ENCODE peak calls at places on chromosomes 6 and 20, in six cellular contexts. L is NB4, I is K562, C is GM12878, X is A549, V is HepG2. D is an unnamed sample.

GRCh38 chr6:16544006-16544405 is 217.3 kb downstream of the ATXN1 start:
- DNase-seq in V (no peak), X (no peak), C (no peak), I (no peak), L (no peak), D (peak; percentile 37)

GRCh38 chr6:156765117-156765516 is 12.1 kb upstream of the ARID1B start:
- DNase-seq in X (no peak), C (no peak), L (no peak), I (no peak), V (no peak), D (no peak)

GRCh38 chr6:167502471-167502870 is 177.6 kb downstream of the TTLL2 start:
- DNase-seq in C (no peak), V (no peak), X (no peak), I (no peak), L (no peak), D (no peak)

GRCh38 chr6:103002282-103002681 is 1608.8 kb downstream of the GRIK2 start:
- DNase-seq in I (no peak), X (no peak), L (no peak), C (no peak), V (no peak), D (no peak)

GRCh38 chr20:54323227-54323734 is 115.4 kb downstream of the PFDN4 start:
- DNase-seq in I (no peak), C (no peak), L (no peak), V (no peak), X (no peak), D (no peak)

GRCh38 chr6:159043236-159043635 is 1.6 kb downstream of the TAGAP start:
- DNase-seq in X (no peak), C (no peak), I (no peak), V (no peak), L (peak; percentile 56), D (no peak)

GRCh38 chr6:90088009-90088408 is 193.7 kb downstream of the GJA10 start:
- DNase-seq in V (no peak), X (no peak), L (peak; percentile 54), I (no peak), C (no peak), D (peak; percentile 62)

GRCh38 chr20:46800405-46800804 is 91.0 kb downstream of the SLC2A10 start:
- DNase-seq in X (no peak), L (no peak), V (no peak), C (no peak), I (no peak), D (no peak)

GRCh38 chr6:35486005-35486925 is 10.6 kb downstream of the TEAD3 start:
- DNase-seq in C (no peak), X (no peak), L (peak; percentile 80), I (no peak), V (no peak), D (no peak)

GRCh38 chr6:11207199-11207968 is 25.1 kb downstream of the NEDD9 start:
- DNase-seq in L (peak; percentile 83), C (no peak), I (no peak), X (peak; percentile 98), V (peak; percentile 98), D (peak; percentile 96)

GRCh38 chr6:15491255-15491985 is 171.4 kb downstream of the DTNBP1 start:
- DNase-seq in C (peak; percentile 17), V (peak; percentile 94), I (peak; percentile 69), L (peak; percentile 69), X (peak; percentile 51), D (peak; percentile 54)

GRCh38 chr6:141326426-141326825 is 806.3 kb upstream of the GJE1 start:
- DNase-seq in X (peak; percentile 94), V (peak; percentile 62), L (peak; percentile 44), I (no peak), C (no peak), D (peak; percentile 94)

GRCh38 chr6:157285422-157285779 is 37.9 kb downstream of the TMEM242 start:
- DNase-seq in L (no peak), C (no peak), V (no peak), X (no peak), I (no peak), D (no peak)

GRCh38 chr20:31497838-31498540 is 16.3 kb upstream of the HM13 start:
- DNase-seq in V (no peak), L (no peak), X (no peak), I (peak; percentile 58), C (no peak), D (no peak)

GRCh38 chr6:155487362-155488130 is 31.9 kb upstream of the NOX3 start:
- DNase-seq in L (no peak), V (peak; percentile 52), C (no peak), X (no peak), I (no peak), D (peak; percentile 71)

GRCh38 chr6:117449549-117450439 is 24.1 kb upstream of the ROS1 start:
- DNase-seq in X (peak; percentile 77), L (peak; percentile 79), C (peak; percentile 12), I (peak; percentile 15), V (peak; percentile 66), D (peak; percentile 84)

GRCh38 chr20:51022803-51023616 is at the start of gene KCNG1:
- DNase-seq in L (peak; percentile 72), X (peak; percentile 73), V (no peak), I (peak; percentile 91), C (no peak), D (peak; percentile 57)

GRCh38 chr6:132995432-132995831 is 181.1 kb downstream of the RPS12 start:
- DNase-seq in X (no peak), C (no peak), L (no peak), V (no peak), I (no peak), D (no peak)

GRCh38 chr20:44233436-44234016 is 13.6 kb upstream of the GDAP1L1 start:
- DNase-seq in C (no peak), I (no peak), V (no peak), X (no peak), L (no peak), D (no peak)

GRCh38 chr20:62524486-62524885 is 48.7 kb upstream of the GATA5 start:
- DNase-seq in X (no peak), C (no peak), I (no peak), L (no peak), V (no peak), D (no peak)

GRCh38 chr6:12356983-12357972 is 67.1 kb downstream of the EDN1 start:
- DNase-seq in I (no peak), C (peak; percentile 86), V (no peak), L (peak; percentile 17), X (no peak), D (no peak)

GRCh38 chr6:134623391-134623790 is 305.5 kb upstream of the SGK1 start:
- DNase-seq in C (no peak), V (no peak), X (no peak), I (no peak), L (peak; percentile 40), D (no peak)

GRCh38 chr6:105600342-105601293 is 197.7 kb upstream of the PREP start:
- DNase-seq in C (no peak), V (no peak), X (peak; percentile 95), I (no peak), L (no peak), D (no peak)

GRCh38 chr6:8240316-8240715 is 138.0 kb upstream of the EEF1E1 start:
- DNase-seq in X (no peak), V (no peak), C (no peak), L (no peak), I (no peak), D (no peak)

GRCh38 chr6:99905209-99906106 is 88.6 kb downstream of the MCHR2 start:
- DNase-seq in X (peak; percentile 53), C (no peak), I (peak; percentile 31), V (peak; percentile 46), L (peak; percentile 60), D (peak; percentile 47)
- TF ChIP-seq MYC in X (no peak), C (no peak), I (no peak), V (no peak), L (no peak), D (no peak)

DNA sequence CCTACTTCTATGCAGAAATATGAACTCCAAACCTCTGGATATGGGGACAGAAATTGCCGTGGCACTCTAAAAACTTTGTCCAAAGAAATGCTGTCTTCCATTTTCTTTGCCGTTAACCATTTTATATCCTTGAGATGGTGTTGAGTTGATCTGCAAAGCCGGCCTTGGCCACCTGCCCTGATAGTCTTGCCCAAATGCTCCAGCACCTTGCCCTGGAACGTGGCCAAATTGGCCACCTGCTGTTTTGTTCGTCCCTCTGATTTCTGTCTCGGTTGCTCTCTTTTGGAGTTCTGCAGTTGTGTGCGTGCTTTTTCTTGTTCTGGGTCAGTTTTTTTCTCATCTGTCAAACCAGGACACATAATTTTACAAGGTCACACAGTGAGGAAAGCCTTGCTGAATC is 239.7 kb upstream of the GMDS start:
- DNase-seq in L (no peak), X (no peak), I (no peak), C (no peak), V (no peak), D (no peak)
- TF ChIP-seq MYC in L (no peak), X (no peak), I (no peak), C (no peak), V (no peak), D (no peak)

GRCh38 chr6:43771858-43772570 is 2.0 kb downstream of the VEGFA start:
- DNase-seq in X (peak; percentile 37), I (peak; percentile 86), L (peak; percentile 83), C (no peak), V (peak; percentile 51), D (peak; percentile 51)

GRCh38 chr6:43773050-43773956 is 3.3 kb downstream of the VEGFA start:
- DNase-seq in C (no peak), V (peak; percentile 64), L (peak; percentile 89), I (peak; percentile 83), X (peak; percentile 68), D (peak; percentile 37)

GRCh38 chr6:43773981-43774775 is 4.2 kb downstream of the VEGFA start:
- DNase-seq in L (no peak), C (no peak), I (no peak), V (no peak), X (no peak), D (no peak)

GRCh38 chr6:43771210-43771857 is 1.3 kb downstream of the VEGFA start:
- DNase-seq in V (peak; percentile 79), I (peak; percentile 86), X (peak; percentile 49), L (peak; percentile 84), C (no peak), D (peak; percentile 67)

GRCh38 chr6:43772571-43773049 is 2.6 kb downstream of the VEGFA start:
- DNase-seq in X (peak; percentile 28), C (no peak), L (peak; percentile 67), V (peak; percentile 49), I (peak; percentile 57), D (peak; percentile 31)
- TF ChIP-seq MYC in X (no peak), C (no peak), L (no peak), V (no peak), I (no peak), D (no peak)

GRCh38 chr6:34059136-34059731 is 86.7 kb downstream of the GRM4 start:
- DNase-seq in X (no peak), L (no peak), C (no peak), V (no peak), I (no peak), D (no peak)
- TF ChIP-seq MYC in X (no peak), L (no peak), C (no peak), V (no peak), I (no peak), D (no peak)

GRCh38 chr20:17629678-17630089 is 52.4 kb downstream of the RRBP1 start:
- DNase-seq in V (no peak), X (no peak), I (no peak), C (no peak), L (no peak), D (no peak)

GRCh38 chr20:17626217-17627007 is 55.6 kb downstream of the RRBP1 start:
- DNase-seq in I (no peak), V (no peak), X (no peak), C (no peak), L (no peak), D (no peak)

GRCh38 chr20:17629025-17629424 is 53.0 kb downstream of the RRBP1 start:
- DNase-seq in C (no peak), V (no peak), X (no peak), I (no peak), L (no peak), D (no peak)

GRCh38 chr20:17627101-17627950 is 54.7 kb downstream of the RRBP1 start:
- DNase-seq in X (no peak), L (peak; percentile 92), V (no peak), C (no peak), I (no peak), D (no peak)

GRCh38 chr20:17628101-17628841 is 53.8 kb downstream of the RRBP1 start:
- DNase-seq in V (no peak), X (no peak), I (no peak), C (no peak), L (no peak), D (no peak)
- TF ChIP-seq MYC in V (no peak), X (no peak), I (no peak), C (no peak), L (no peak), D (no peak)